ENCODE peak calls at places on chromosomes 11 and 22, in ten cellular contexts. One of them, this sample, is unnamed.

GRCh38 chr11:10805741-10806140 is 3.0 kb downstream of the EIF4G2 start:
- DNase-seq in AG10803: no peak
- DNase-seq in coronary artery: no peak
- DNase-seq in astrocyte of the spinal cord: no peak
- DNase-seq in mucosa of descending colon: no peak
- DNase-seq in heart right ventricle: no peak
- DNase-seq in neural progenitor cell: no peak
- DNase-seq in left ventricle myocardium inferior: no peak
- DNase-seq in bronchial epithelial cell: no peak
- DNase-seq in testis: no peak
- DNase-seq in this sample: no peak

GRCh38 chr11:40125054-40125453 is 1334.4 kb downstream of the LRRC4C start:
- DNase-seq in heart right ventricle: no peak
- DNase-seq in coronary artery: no peak
- DNase-seq in left ventricle myocardium inferior: no peak
- DNase-seq in AG10803: no peak
- DNase-seq in bronchial epithelial cell: no peak
- DNase-seq in neural progenitor cell: peak; percentile 10
- DNase-seq in mucosa of descending colon: no peak
- DNase-seq in astrocyte of the spinal cord: no peak
- DNase-seq in testis: peak; percentile 23
- DNase-seq in this sample: no peak

GRCh38 chr11:33040127-33040861 is 922 bp downstream of the TCP11L1 start:
- DNase-seq in testis: no peak
- DNase-seq in mucosa of descending colon: no peak
- DNase-seq in astrocyte of the spinal cord: no peak
- DNase-seq in coronary artery: no peak
- DNase-seq in neural progenitor cell: no peak
- DNase-seq in left ventricle myocardium inferior: no peak
- DNase-seq in bronchial epithelial cell: peak; percentile 49
- DNase-seq in heart right ventricle: no peak
- DNase-seq in AG10803: no peak
- DNase-seq in this sample: no peak

GRCh38 chr11:128473631-128474030 is 113.7 kb downstream of the ETS1 start:
- DNase-seq in left ventricle myocardium inferior: no peak
- DNase-seq in testis: no peak
- DNase-seq in coronary artery: no peak
- DNase-seq in astrocyte of the spinal cord: no peak
- DNase-seq in neural progenitor cell: no peak
- DNase-seq in mucosa of descending colon: no peak
- DNase-seq in bronchial epithelial cell: no peak
- DNase-seq in heart right ventricle: no peak
- DNase-seq in AG10803: no peak
- DNase-seq in this sample: no peak

GRCh38 chr22:24950272-24950902 is 2.1 kb upstream of the KIAA1671 start:
- DNase-seq in coronary artery: no peak
- DNase-seq in heart right ventricle: no peak
- DNase-seq in mucosa of descending colon: no peak
- DNase-seq in astrocyte of the spinal cord: no peak
- DNase-seq in AG10803: peak; percentile 62
- DNase-seq in left ventricle myocardium inferior: no peak
- DNase-seq in testis: no peak
- DNase-seq in bronchial epithelial cell: peak; percentile 70
- DNase-seq in neural progenitor cell: peak; percentile 72
- DNase-seq in this sample: no peak

GRCh38 chr11:100632970-100633452 is 54.1 kb upstream of the ARHGAP42 start:
- DNase-seq in mucosa of descending colon: no peak
- DNase-seq in left ventricle myocardium inferior: peak; percentile 68
- DNase-seq in testis: peak; percentile 83
- DNase-seq in astrocyte of the spinal cord: peak; percentile 60
- DNase-seq in heart right ventricle: peak; percentile 43
- DNase-seq in coronary artery: no peak
- DNase-seq in AG10803: peak; percentile 1
- DNase-seq in bronchial epithelial cell: peak; percentile 8
- DNase-seq in neural progenitor cell: no peak
- DNase-seq in this sample: no peak

GRCh38 chr22:37804502-37804885 is 3.2 kb upstream of the GCAT start:
- DNase-seq in heart right ventricle: peak; percentile 32
- DNase-seq in coronary artery: no peak
- DNase-seq in AG10803: no peak
- DNase-seq in testis: no peak
- DNase-seq in left ventricle myocardium inferior: no peak
- DNase-seq in neural progenitor cell: peak; percentile 31
- DNase-seq in astrocyte of the spinal cord: no peak
- DNase-seq in bronchial epithelial cell: no peak
- DNase-seq in mucosa of descending colon: no peak
- DNase-seq in this sample: no peak

GRCh38 chr22:36606114-36606513 is 77.1 kb upstream of the EIF3D start:
- DNase-seq in neural progenitor cell: no peak
- DNase-seq in left ventricle myocardium inferior: peak; percentile 58
- DNase-seq in testis: no peak
- DNase-seq in heart right ventricle: peak; percentile 51
- DNase-seq in bronchial epithelial cell: no peak
- DNase-seq in astrocyte of the spinal cord: no peak
- DNase-seq in coronary artery: no peak
- DNase-seq in AG10803: no peak
- DNase-seq in mucosa of descending colon: no peak
- DNase-seq in this sample: no peak

GRCh38 chr22:30441088-30441487 is 15.5 kb downstream of the MTFP1 start:
- DNase-seq in astrocyte of the spinal cord: no peak
- DNase-seq in AG10803: no peak
- DNase-seq in heart right ventricle: no peak
- DNase-seq in coronary artery: no peak
- DNase-seq in mucosa of descending colon: no peak
- DNase-seq in left ventricle myocardium inferior: no peak
- DNase-seq in neural progenitor cell: no peak
- DNase-seq in testis: no peak
- DNase-seq in bronchial epithelial cell: no peak
- DNase-seq in this sample: no peak

GRCh38 chr11:1576825-1577224 is 4.8 kb upstream of the DUSP8 start:
- DNase-seq in testis: no peak
- DNase-seq in left ventricle myocardium inferior: no peak
- DNase-seq in mucosa of descending colon: no peak
- DNase-seq in astrocyte of the spinal cord: no peak
- DNase-seq in heart right ventricle: no peak
- DNase-seq in AG10803: no peak
- DNase-seq in neural progenitor cell: no peak
- DNase-seq in coronary artery: no peak
- DNase-seq in bronchial epithelial cell: peak; percentile 28
- DNase-seq in this sample: no peak

GRCh38 chr11:128525411-128526243 is 61.7 kb downstream of the ETS1 start:
- DNase-seq in testis: no peak
- DNase-seq in AG10803: peak; percentile 79
- DNase-seq in astrocyte of the spinal cord: peak; percentile 83
- DNase-seq in mucosa of descending colon: no peak
- DNase-seq in bronchial epithelial cell: peak; percentile 67
- DNase-seq in coronary artery: no peak
- DNase-seq in neural progenitor cell: peak; percentile 60
- DNase-seq in left ventricle myocardium inferior: no peak
- DNase-seq in heart right ventricle: no peak
- DNase-seq in this sample: no peak

GRCh38 chr11:540583-541432 is 3.5 kb downstream of the LRRC56 start:
- DNase-seq in heart right ventricle: peak; percentile 7
- DNase-seq in AG10803: no peak
- DNase-seq in mucosa of descending colon: peak; percentile 54
- DNase-seq in coronary artery: no peak
- DNase-seq in left ventricle myocardium inferior: peak; percentile 16
- DNase-seq in testis: no peak
- DNase-seq in astrocyte of the spinal cord: no peak
- DNase-seq in neural progenitor cell: peak; percentile 1
- DNase-seq in bronchial epithelial cell: no peak
- DNase-seq in this sample: no peak

GRCh38 chr11:82462588-82462987 is 271.1 kb downstream of the FAM181B start:
- DNase-seq in bronchial epithelial cell: no peak
- DNase-seq in coronary artery: no peak
- DNase-seq in neural progenitor cell: no peak
- DNase-seq in testis: no peak
- DNase-seq in AG10803: no peak
- DNase-seq in heart right ventricle: no peak
- DNase-seq in astrocyte of the spinal cord: no peak
- DNase-seq in left ventricle myocardium inferior: no peak
- DNase-seq in mucosa of descending colon: no peak
- DNase-seq in this sample: no peak

DNA sequence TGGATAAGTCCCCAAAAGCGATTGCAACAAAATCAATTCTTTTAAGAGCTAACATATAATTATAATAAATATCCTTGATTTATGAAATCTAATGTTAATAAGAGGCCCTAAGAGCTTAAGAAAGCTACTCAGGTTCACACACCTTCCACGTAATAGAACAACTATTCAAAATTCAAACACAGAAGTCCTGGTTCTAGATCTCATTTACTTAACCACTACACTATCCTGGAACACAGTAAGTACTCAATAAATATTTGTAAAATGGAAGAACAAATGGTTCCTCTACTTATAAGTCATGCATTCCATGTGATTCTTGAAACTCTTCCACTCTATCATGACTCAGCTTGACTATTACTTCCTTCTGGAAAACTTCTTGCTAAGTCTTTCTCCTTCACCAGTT is 268.2 kb downstream of the FAM181B start:
- DNase-seq in neural progenitor cell: no peak
- DNase-seq in left ventricle myocardium inferior: no peak
- DNase-seq in astrocyte of the spinal cord: peak; percentile 14
- DNase-seq in bronchial epithelial cell: peak; percentile 48
- DNase-seq in AG10803: no peak
- DNase-seq in testis: no peak
- DNase-seq in heart right ventricle: no peak
- DNase-seq in mucosa of descending colon: no peak
- DNase-seq in coronary artery: no peak
- DNase-seq in this sample: no peak
- TF ChIP-seq CTCF in neural progenitor cell: no peak
- TF ChIP-seq CTCF in left ventricle myocardium inferior: no peak
- TF ChIP-seq CTCF in astrocyte of the spinal cord: no peak
- TF ChIP-seq CTCF in bronchial epithelial cell: no peak
- TF ChIP-seq CTCF in AG10803: no peak
- TF ChIP-seq CTCF in testis: no peak
- TF ChIP-seq CTCF in heart right ventricle: no peak
- TF ChIP-seq CTCF in mucosa of descending colon: no peak
- TF ChIP-seq CTCF in coronary artery: no peak
- TF ChIP-seq CTCF in this sample: no peak

GRCh38 chr11:23021287-23021863 is 161.1 kb upstream of the CCDC179 start:
- DNase-seq in testis: peak; percentile 40
- DNase-seq in AG10803: peak; percentile 15
- DNase-seq in left ventricle myocardium inferior: no peak
- DNase-seq in coronary artery: no peak
- DNase-seq in astrocyte of the spinal cord: peak; percentile 40
- DNase-seq in bronchial epithelial cell: peak; percentile 15
- DNase-seq in heart right ventricle: no peak
- DNase-seq in neural progenitor cell: peak; percentile 59
- DNase-seq in mucosa of descending colon: no peak
- DNase-seq in this sample: no peak
- TF ChIP-seq CTCF in testis: no peak
- TF ChIP-seq CTCF in AG10803: peak; percentile 65
- TF ChIP-seq CTCF in left ventricle myocardium inferior: peak; percentile 63
- TF ChIP-seq CTCF in coronary artery: peak; percentile 40
- TF ChIP-seq CTCF in astrocyte of the spinal cord: peak; percentile 82
- TF ChIP-seq CTCF in bronchial epithelial cell: peak; percentile 54
- TF ChIP-seq CTCF in heart right ventricle: peak; percentile 64
- TF ChIP-seq CTCF in neural progenitor cell: peak; percentile 87
- TF ChIP-seq CTCF in mucosa of descending colon: no peak
- TF ChIP-seq CTCF in this sample: no peak

DNA sequence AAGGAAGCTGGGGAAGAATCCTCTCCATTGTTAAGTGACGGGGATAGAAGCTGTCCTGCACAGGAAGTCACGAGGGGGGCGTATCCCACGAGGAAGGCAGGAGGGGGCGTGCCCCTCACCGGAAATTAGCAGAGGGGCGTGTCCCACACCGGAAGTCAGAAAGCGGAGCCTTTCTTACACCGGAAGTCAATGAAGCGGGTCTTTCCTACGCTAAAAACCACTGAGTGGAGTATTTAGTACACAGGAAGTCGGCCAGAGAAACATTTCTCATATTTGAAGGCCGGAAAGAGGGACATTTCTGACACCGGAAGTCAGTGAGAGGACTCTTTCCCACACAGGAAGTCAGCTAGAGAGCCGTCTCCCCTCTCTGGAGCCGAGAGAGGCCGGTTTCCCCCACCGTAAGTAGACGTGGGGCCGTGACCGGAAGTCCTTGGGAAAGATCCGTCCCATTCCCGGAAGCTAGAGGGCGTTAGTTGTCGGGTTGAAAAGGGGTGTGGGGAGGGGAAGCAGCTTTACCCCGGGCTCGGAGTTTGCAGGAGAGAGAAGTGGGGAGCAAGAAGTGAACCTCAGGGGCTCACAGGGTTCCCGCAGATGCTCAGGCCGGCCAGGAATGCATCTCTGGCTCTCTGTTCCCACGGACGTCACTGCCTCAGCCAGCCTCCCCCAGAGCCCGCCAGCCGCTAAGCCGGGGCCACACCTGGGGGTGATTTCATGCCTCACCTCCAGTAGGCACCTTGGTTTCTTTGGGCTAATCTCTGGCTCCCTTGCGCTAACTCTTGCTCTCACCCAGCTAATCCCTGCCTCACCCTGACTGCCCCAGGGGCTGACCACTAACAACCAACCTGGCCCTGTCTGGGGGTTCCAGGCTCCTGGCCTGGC is 15.4 kb downstream of the MIAT start:
- DNase-seq in AG10803: peak; percentile 96
- DNase-seq in heart right ventricle: peak; percentile 88
- DNase-seq in testis: peak; percentile 96
- DNase-seq in bronchial epithelial cell: peak; percentile 81
- DNase-seq in mucosa of descending colon: peak; percentile 95
- DNase-seq in left ventricle myocardium inferior: peak; percentile 91
- DNase-seq in neural progenitor cell: peak; percentile 94
- DNase-seq in coronary artery: peak; percentile 95
- DNase-seq in astrocyte of the spinal cord: peak; percentile 94
- DNase-seq in this sample: peak; percentile 85
- TF ChIP-seq CTCF in AG10803: peak; percentile 64
- TF ChIP-seq CTCF in heart right ventricle: peak; percentile 82
- TF ChIP-seq CTCF in testis: peak; percentile 39
- TF ChIP-seq CTCF in bronchial epithelial cell: peak; percentile 60
- TF ChIP-seq CTCF in mucosa of descending colon: peak; percentile 29
- TF ChIP-seq CTCF in left ventricle myocardium inferior: peak; percentile 71
- TF ChIP-seq CTCF in neural progenitor cell: peak; percentile 70
- TF ChIP-seq CTCF in coronary artery: no peak
- TF ChIP-seq CTCF in astrocyte of the spinal cord: peak; percentile 60
- TF ChIP-seq CTCF in this sample: no peak

GRCh38 chr11:74033046-74033445 is 24.2 kb upstream of the UCP3 start:
- DNase-seq in coronary artery: no peak
- DNase-seq in mucosa of descending colon: no peak
- DNase-seq in neural progenitor cell: no peak
- DNase-seq in testis: no peak
- DNase-seq in astrocyte of the spinal cord: no peak
- DNase-seq in heart right ventricle: no peak
- DNase-seq in left ventricle myocardium inferior: no peak
- DNase-seq in AG10803: no peak
- DNase-seq in bronchial epithelial cell: no peak
- DNase-seq in this sample: no peak
- TF ChIP-seq CTCF in coronary artery: no peak
- TF ChIP-seq CTCF in mucosa of descending colon: no peak
- TF ChIP-seq CTCF in neural progenitor cell: no peak
- TF ChIP-seq CTCF in testis: no peak
- TF ChIP-seq CTCF in astrocyte of the spinal cord: no peak
- TF ChIP-seq CTCF in heart right ventricle: no peak
- TF ChIP-seq CTCF in left ventricle myocardium inferior: no peak
- TF ChIP-seq CTCF in AG10803: no peak
- TF ChIP-seq CTCF in bronchial epithelial cell: no peak
- TF ChIP-seq CTCF in this sample: no peak

DNA sequence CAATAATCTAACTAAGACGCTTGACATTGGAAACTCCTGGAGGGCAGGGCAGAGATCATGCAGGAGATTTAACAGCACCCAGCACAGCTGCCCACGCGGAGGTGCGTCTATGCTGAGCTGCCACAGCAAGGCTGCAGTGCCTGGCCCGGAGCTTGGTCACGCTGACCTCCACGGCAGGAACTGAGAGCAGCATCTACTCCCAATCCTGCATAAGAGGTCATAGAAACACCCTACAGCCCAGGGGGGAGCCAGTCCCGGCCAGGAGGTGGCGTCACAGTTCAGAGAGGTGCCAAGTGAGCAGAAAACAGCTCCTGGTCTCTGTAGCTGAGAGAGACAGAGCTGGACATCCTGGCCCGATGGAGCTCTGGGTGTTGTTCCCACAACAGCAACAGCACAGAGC is 121.1 kb upstream of the TMEM45B start:
- DNase-seq in astrocyte of the spinal cord: no peak
- DNase-seq in left ventricle myocardium inferior: no peak
- DNase-seq in mucosa of descending colon: no peak
- DNase-seq in neural progenitor cell: no peak
- DNase-seq in testis: no peak
- DNase-seq in heart right ventricle: no peak
- DNase-seq in coronary artery: no peak
- DNase-seq in AG10803: no peak
- DNase-seq in bronchial epithelial cell: no peak
- DNase-seq in this sample: no peak
- TF ChIP-seq CTCF in astrocyte of the spinal cord: no peak
- TF ChIP-seq CTCF in left ventricle myocardium inferior: no peak
- TF ChIP-seq CTCF in mucosa of descending colon: no peak
- TF ChIP-seq CTCF in neural progenitor cell: no peak
- TF ChIP-seq CTCF in testis: no peak
- TF ChIP-seq CTCF in heart right ventricle: no peak
- TF ChIP-seq CTCF in coronary artery: no peak
- TF ChIP-seq CTCF in AG10803: no peak
- TF ChIP-seq CTCF in bronchial epithelial cell: peak; percentile 31
- TF ChIP-seq CTCF in this sample: no peak

This sample was measured in omental fat pad.